ENCODE peak calls at places on chromosome 13, in six cellular contexts. T, I, X, R, Q and Y are unnamed samples.

GRCh38 chr13:51287758-51288157 is 51.7 kb upstream of the SERPINE3 start:
- ATAC-seq in Q (no peak), X (no peak), R (no peak), I (no peak), T (no peak), Y (no peak)

GRCh38 chr13:20263393-20264044 is 31.4 kb upstream of the GJB6 start:
- ATAC-seq in T (no peak), X (no peak), I (no peak), Q (no peak), R (no peak), Y (no peak)

GRCh38 chr13:103605546-103606326 is 539.5 kb upstream of the SLC10A2 start:
- ATAC-seq in X (peak; percentile 6), I (no peak), Q (no peak), T (no peak), R (no peak), Y (no peak)

GRCh38 chr13:31913459-31913858 is 118.1 kb upstream of the FRY start:
- ATAC-seq in R (no peak), X (no peak), T (no peak), Q (no peak), I (no peak), Y (peak; percentile 51)

GRCh38 chr13:111929036-111929616 is 137.8 kb upstream of the SOX1 start:
- ATAC-seq in X (no peak), R (no peak), I (no peak), T (peak; percentile 54), Q (no peak), Y (no peak)

GRCh38 chr13:66803759-66804456 is 426.2 kb downstream of the PCDH9 start:
- ATAC-seq in X (no peak), T (no peak), Q (no peak), R (no peak), I (no peak), Y (no peak)

GRCh38 chr13:41962994-41963393 is 2.1 kb upstream of the VWA8 start:
- ATAC-seq in X (peak; percentile 64), T (no peak), I (peak; percentile 6), Q (no peak), R (no peak), Y (peak; percentile 83)

GRCh38 chr13:58318495-58319167 is 687.1 kb downstream of the PCDH17 start:
- ATAC-seq in Q (no peak), R (no peak), X (no peak), I (no peak), T (no peak), Y (no peak)

GRCh38 chr13:23852351-23852750 is 36.8 kb downstream of the MIPEP start:
- ATAC-seq in X (no peak), T (no peak), Q (no peak), R (no peak), I (no peak), Y (no peak)

GRCh38 chr13:40074338-40074737 is 418.9 kb downstream of the COG6 start:
- ATAC-seq in X (no peak), Q (peak; percentile 63), T (no peak), R (no peak), I (no peak), Y (no peak)